ENCODE peak calls at places on chromosomes 11 and 22, in ten cellular contexts. One of them, this sample, is unnamed.

GRCh38 chr11:92022499-92022898 is 202.1 kb upstream of the FAT3 start:
- DNase-seq in pancreas: no peak
- DNase-seq in spleen: no peak
- DNase-seq in transverse colon: no peak
- DNase-seq in left ventricle myocardium inferior: no peak
- DNase-seq in astrocyte: no peak
- DNase-seq in body of pancreas: no peak
- DNase-seq in kidney epithelial cell: no peak
- DNase-seq in BJ: no peak
- DNase-seq in brain microvascular endothelial cell: no peak
- DNase-seq in this sample: no peak

GRCh38 chr22:49079743-49080500 is 747.8 kb downstream of the BRD1 start:
- DNase-seq in pancreas: no peak
- DNase-seq in spleen: no peak
- DNase-seq in transverse colon: no peak
- DNase-seq in left ventricle myocardium inferior: no peak
- DNase-seq in astrocyte: no peak
- DNase-seq in body of pancreas: no peak
- DNase-seq in kidney epithelial cell: no peak
- DNase-seq in BJ: no peak
- DNase-seq in brain microvascular endothelial cell: no peak
- DNase-seq in this sample: no peak

GRCh38 chr11:63945482-63946163 is 6.8 kb downstream of the NAA40 start:
- DNase-seq in pancreas: peak; percentile 79
- DNase-seq in spleen: no peak
- DNase-seq in transverse colon: peak; percentile 75
- DNase-seq in left ventricle myocardium inferior: peak; percentile 55
- DNase-seq in astrocyte: peak; percentile 42
- DNase-seq in body of pancreas: peak; percentile 86
- DNase-seq in kidney epithelial cell: peak; percentile 28
- DNase-seq in BJ: no peak
- DNase-seq in brain microvascular endothelial cell: peak; percentile 59
- DNase-seq in this sample: peak; percentile 65

GRCh38 chr11:122024278-122024677 is 91.7 kb downstream of the BLID start:
- DNase-seq in pancreas: no peak
- DNase-seq in spleen: no peak
- DNase-seq in transverse colon: no peak
- DNase-seq in left ventricle myocardium inferior: no peak
- DNase-seq in astrocyte: no peak
- DNase-seq in body of pancreas: no peak
- DNase-seq in kidney epithelial cell: no peak
- DNase-seq in BJ: no peak
- DNase-seq in brain microvascular endothelial cell: no peak
- DNase-seq in this sample: no peak

GRCh38 chr11:57903441-57904123 is 120.1 kb upstream of the OR9Q1 start:
- DNase-seq in pancreas: peak; percentile 26
- DNase-seq in spleen: no peak
- DNase-seq in transverse colon: peak; percentile 80
- DNase-seq in left ventricle myocardium inferior: no peak
- DNase-seq in astrocyte: peak; percentile 2
- DNase-seq in body of pancreas: peak; percentile 51
- DNase-seq in kidney epithelial cell: peak; percentile 7
- DNase-seq in BJ: no peak
- DNase-seq in brain microvascular endothelial cell: no peak
- DNase-seq in this sample: peak; percentile 91

GRCh38 chr22:16608931-16609330 is 16.3 kb upstream of the CCT8L2 start:
- DNase-seq in pancreas: no peak
- DNase-seq in spleen: no peak
- DNase-seq in transverse colon: no peak
- DNase-seq in left ventricle myocardium inferior: no peak
- DNase-seq in astrocyte: no peak
- DNase-seq in body of pancreas: no peak
- DNase-seq in kidney epithelial cell: no peak
- DNase-seq in BJ: no peak
- DNase-seq in brain microvascular endothelial cell: no peak
- DNase-seq in this sample: no peak

GRCh38 chr22:30371981-30372380 is 15.2 kb downstream of the CCDC157 start:
- DNase-seq in pancreas: no peak
- DNase-seq in spleen: no peak
- DNase-seq in transverse colon: no peak
- DNase-seq in left ventricle myocardium inferior: no peak
- DNase-seq in astrocyte: no peak
- DNase-seq in body of pancreas: no peak
- DNase-seq in kidney epithelial cell: no peak
- DNase-seq in BJ: no peak
- DNase-seq in brain microvascular endothelial cell: no peak
- DNase-seq in this sample: no peak

GRCh38 chr22:44181033-44181911 is 547 bp downstream of the PARVG start:
- DNase-seq in pancreas: no peak
- DNase-seq in spleen: peak; percentile 95
- DNase-seq in transverse colon: peak; percentile 53
- DNase-seq in left ventricle myocardium inferior: peak; percentile 47
- DNase-seq in astrocyte: peak; percentile 31
- DNase-seq in body of pancreas: peak; percentile 40
- DNase-seq in kidney epithelial cell: no peak
- DNase-seq in BJ: no peak
- DNase-seq in brain microvascular endothelial cell: no peak
- DNase-seq in this sample: no peak

GRCh38 chr11:134597452-134597851 is 185.4 kb upstream of the B3GAT1 start:
- DNase-seq in pancreas: no peak
- DNase-seq in spleen: no peak
- DNase-seq in transverse colon: no peak
- DNase-seq in left ventricle myocardium inferior: no peak
- DNase-seq in astrocyte: no peak
- DNase-seq in body of pancreas: no peak
- DNase-seq in kidney epithelial cell: no peak
- DNase-seq in BJ: no peak
- DNase-seq in brain microvascular endothelial cell: no peak
- DNase-seq in this sample: no peak

GRCh38 chr22:25488244-25489020 is 76.0 kb upstream of the GRK3 start:
- DNase-seq in pancreas: peak; percentile 84
- DNase-seq in spleen: no peak
- DNase-seq in transverse colon: peak; percentile 41
- DNase-seq in left ventricle myocardium inferior: peak; percentile 65
- DNase-seq in astrocyte: peak; percentile 82
- DNase-seq in body of pancreas: peak; percentile 86
- DNase-seq in kidney epithelial cell: peak; percentile 86
- DNase-seq in BJ: no peak
- DNase-seq in brain microvascular endothelial cell: peak; percentile 93
- DNase-seq in this sample: peak; percentile 75

GRCh38 chr11:72573380-72573949 is 100.8 kb downstream of the PDE2A start:
- DNase-seq in pancreas: no peak
- DNase-seq in spleen: peak; percentile 57
- DNase-seq in transverse colon: peak; percentile 22
- DNase-seq in left ventricle myocardium inferior: no peak
- DNase-seq in astrocyte: no peak
- DNase-seq in body of pancreas: peak; percentile 28
- DNase-seq in kidney epithelial cell: no peak
- DNase-seq in BJ: no peak
- DNase-seq in brain microvascular endothelial cell: peak; percentile 39
- DNase-seq in this sample: peak; percentile 35

GRCh38 chr22:38298312-38299000 is 18.8 kb downstream of the CSNK1E start:
- DNase-seq in pancreas: no peak
- DNase-seq in spleen: peak; percentile 74
- DNase-seq in transverse colon: no peak
- DNase-seq in left ventricle myocardium inferior: no peak
- DNase-seq in astrocyte: peak; percentile 100
- DNase-seq in body of pancreas: no peak
- DNase-seq in kidney epithelial cell: peak; percentile 96
- DNase-seq in BJ: no peak
- DNase-seq in brain microvascular endothelial cell: peak; percentile 97
- DNase-seq in this sample: peak; percentile 99

GRCh38 chr11:66619080-66619554 is 2.7 kb downstream of the RBM14 start:
- DNase-seq in pancreas: no peak
- DNase-seq in spleen: no peak
- DNase-seq in transverse colon: no peak
- DNase-seq in left ventricle myocardium inferior: no peak
- DNase-seq in astrocyte: peak; percentile 71
- DNase-seq in body of pancreas: peak; percentile 38
- DNase-seq in kidney epithelial cell: no peak
- DNase-seq in BJ: peak; percentile 25
- DNase-seq in brain microvascular endothelial cell: peak; percentile 60
- DNase-seq in this sample: peak; percentile 93

GRCh38 chr11:119175493-119176077 is 7.1 kb downstream of the NLRX1 start:
- DNase-seq in pancreas: no peak
- DNase-seq in spleen: no peak
- DNase-seq in transverse colon: no peak
- DNase-seq in left ventricle myocardium inferior: no peak
- DNase-seq in astrocyte: peak; percentile 37
- DNase-seq in body of pancreas: no peak
- DNase-seq in kidney epithelial cell: no peak
- DNase-seq in BJ: no peak
- DNase-seq in brain microvascular endothelial cell: no peak
- DNase-seq in this sample: peak; percentile 33

GRCh38 chr11:66546368-66546965 is at the start of gene ACTN3:
- DNase-seq in pancreas: peak; percentile 50
- DNase-seq in spleen: peak; percentile 81
- DNase-seq in transverse colon: peak; percentile 40
- DNase-seq in left ventricle myocardium inferior: peak; percentile 33
- DNase-seq in astrocyte: peak; percentile 11
- DNase-seq in body of pancreas: peak; percentile 24
- DNase-seq in kidney epithelial cell: no peak
- DNase-seq in BJ: no peak
- DNase-seq in brain microvascular endothelial cell: no peak
- DNase-seq in this sample: no peak

GRCh38 chr11:35390737-35391682 is 28.3 kb downstream of the SLC1A2 start:
- DNase-seq in pancreas: peak; percentile 28
- DNase-seq in spleen: no peak
- DNase-seq in transverse colon: peak; percentile 19
- DNase-seq in left ventricle myocardium inferior: no peak
- DNase-seq in astrocyte: peak; percentile 68
- DNase-seq in body of pancreas: peak; percentile 83
- DNase-seq in kidney epithelial cell: no peak
- DNase-seq in BJ: no peak
- DNase-seq in brain microvascular endothelial cell: peak; percentile 76
- DNase-seq in this sample: peak; percentile 92

GRCh38 chr11:34658071-34659015 is 37.5 kb downstream of the EHF start:
- DNase-seq in pancreas: no peak
- DNase-seq in spleen: no peak
- DNase-seq in transverse colon: no peak
- DNase-seq in left ventricle myocardium inferior: no peak
- DNase-seq in astrocyte: no peak
- DNase-seq in body of pancreas: no peak
- DNase-seq in kidney epithelial cell: no peak
- DNase-seq in BJ: no peak
- DNase-seq in brain microvascular endothelial cell: no peak
- DNase-seq in this sample: no peak

GRCh38 chr11:132453411-132453810 is 1078.9 kb downstream of the OPCML start:
- DNase-seq in pancreas: no peak
- DNase-seq in spleen: no peak
- DNase-seq in transverse colon: no peak
- DNase-seq in left ventricle myocardium inferior: no peak
- DNase-seq in astrocyte: peak; percentile 63
- DNase-seq in body of pancreas: no peak
- DNase-seq in kidney epithelial cell: no peak
- DNase-seq in BJ: no peak
- DNase-seq in brain microvascular endothelial cell: peak; percentile 7
- DNase-seq in this sample: no peak

GRCh38 chr11:110092577-110093406 is at the start of gene ZC3H12C:
- DNase-seq in pancreas: peak; percentile 89
- DNase-seq in spleen: peak; percentile 87
- DNase-seq in transverse colon: peak; percentile 89
- DNase-seq in left ventricle myocardium inferior: peak; percentile 81
- DNase-seq in astrocyte: peak; percentile 79
- DNase-seq in body of pancreas: peak; percentile 94
- DNase-seq in kidney epithelial cell: peak; percentile 69
- DNase-seq in BJ: no peak
- DNase-seq in brain microvascular endothelial cell: peak; percentile 82
- DNase-seq in this sample: peak; percentile 84
- TF ChIP-seq CTCF in pancreas: peak; percentile 28
- TF ChIP-seq CTCF in spleen: peak; percentile 43
- TF ChIP-seq CTCF in transverse colon: peak; percentile 53
- TF ChIP-seq CTCF in left ventricle myocardium inferior: peak; percentile 73
- TF ChIP-seq CTCF in astrocyte: peak; percentile 19
- TF ChIP-seq CTCF in body of pancreas: peak; percentile 11
- TF ChIP-seq CTCF in kidney epithelial cell: peak; percentile 48
- TF ChIP-seq CTCF in BJ: peak; percentile 43
- TF ChIP-seq CTCF in brain microvascular endothelial cell: peak; percentile 52
- TF ChIP-seq CTCF in this sample: peak; percentile 51

GRCh38 chr11:16610213-16610737 is 128.2 kb upstream of the C11orf58 start:
- DNase-seq in pancreas: no peak
- DNase-seq in spleen: no peak
- DNase-seq in transverse colon: no peak
- DNase-seq in left ventricle myocardium inferior: no peak
- DNase-seq in astrocyte: no peak
- DNase-seq in body of pancreas: no peak
- DNase-seq in kidney epithelial cell: no peak
- DNase-seq in BJ: no peak
- DNase-seq in brain microvascular endothelial cell: no peak
- DNase-seq in this sample: no peak
- H3K27me3 ChIP-seq in pancreas: no peaks in the 10 kb centered on the region
- H3K27me3 ChIP-seq in spleen: peaks cover 99% of the 10 kb centered on the region
- H3K27me3 ChIP-seq in transverse colon: peaks cover 99% of the 10 kb centered on the region
- H3K27me3 ChIP-seq in left ventricle myocardium inferior: peaks cover 73% of the 10 kb centered on the region
- H3K27me3 ChIP-seq in astrocyte: peaks cover 52% of the 10 kb centered on the region
- H3K27me3 ChIP-seq in body of pancreas: no peaks in the 10 kb centered on the region
- H3K27me3 ChIP-seq in kidney epithelial cell: peaks cover 42% of the 10 kb centered on the region
- H3K27me3 ChIP-seq in BJ: peaks cover 49% of the 10 kb centered on the region
- H3K27me3 ChIP-seq in brain microvascular endothelial cell: peaks cover 35% of the 10 kb centered on the region
- H3K27me3 ChIP-seq in this sample: peaks cover 7% of the 10 kb centered on the region

DNA sequence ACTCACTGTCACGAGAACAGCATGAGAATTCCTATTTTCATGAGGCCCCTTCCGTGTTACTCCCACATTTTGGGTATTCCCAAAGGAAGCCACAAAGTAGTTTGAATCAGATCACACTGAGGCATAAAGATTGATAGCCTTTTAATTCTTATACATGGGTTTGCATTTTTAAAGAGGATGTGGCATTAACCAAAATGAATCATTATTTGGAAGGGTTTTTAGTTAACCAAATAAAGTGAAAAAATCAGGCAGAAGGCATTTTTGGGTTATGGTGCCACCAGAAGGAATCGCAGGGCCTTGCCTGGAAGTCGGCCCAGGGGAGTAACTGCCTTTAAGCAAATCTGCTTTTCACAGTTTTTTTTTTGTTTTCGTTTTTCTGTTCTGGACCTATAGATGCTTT is 55.4 kb downstream of the HSD17B12 start:
- DNase-seq in pancreas: no peak
- DNase-seq in spleen: no peak
- DNase-seq in transverse colon: no peak
- DNase-seq in left ventricle myocardium inferior: no peak
- DNase-seq in astrocyte: peak; percentile 83
- DNase-seq in body of pancreas: no peak
- DNase-seq in kidney epithelial cell: no peak
- DNase-seq in BJ: no peak
- DNase-seq in brain microvascular endothelial cell: no peak
- DNase-seq in this sample: peak; percentile 2
- TF ChIP-seq CTCF in pancreas: no peak
- TF ChIP-seq CTCF in spleen: no peak
- TF ChIP-seq CTCF in transverse colon: no peak
- TF ChIP-seq CTCF in left ventricle myocardium inferior: no peak
- TF ChIP-seq CTCF in astrocyte: no peak
- TF ChIP-seq CTCF in body of pancreas: no peak
- TF ChIP-seq CTCF in kidney epithelial cell: no peak
- TF ChIP-seq CTCF in BJ: peak; percentile 15
- TF ChIP-seq CTCF in brain microvascular endothelial cell: peak; percentile 19
- TF ChIP-seq CTCF in this sample: no peak

GRCh38 chr22:22099833-22100812 is 117.5 kb upstream of the TOP3B start:
- DNase-seq in pancreas: no peak
- DNase-seq in spleen: no peak
- DNase-seq in transverse colon: no peak
- DNase-seq in left ventricle myocardium inferior: no peak
- DNase-seq in astrocyte: no peak
- DNase-seq in body of pancreas: no peak
- DNase-seq in kidney epithelial cell: no peak
- DNase-seq in BJ: no peak
- DNase-seq in brain microvascular endothelial cell: peak; percentile 13
- DNase-seq in this sample: peak; percentile 43
- H3K27me3 ChIP-seq in pancreas: no peaks in the 10 kb centered on the region
- H3K27me3 ChIP-seq in spleen: no peaks in the 10 kb centered on the region
- H3K27me3 ChIP-seq in transverse colon: peaks cover 7% of the 10 kb centered on the region
- H3K27me3 ChIP-seq in left ventricle myocardium inferior: peaks cover 75% of the 10 kb centered on the region
- H3K27me3 ChIP-seq in astrocyte: peaks cover 31% of the 10 kb centered on the region
- H3K27me3 ChIP-seq in body of pancreas: no peaks in the 10 kb centered on the region
- H3K27me3 ChIP-seq in kidney epithelial cell: peaks cover 5% of the 10 kb centered on the region
- H3K27me3 ChIP-seq in BJ: peaks cover 3% of the 10 kb centered on the region
- H3K27me3 ChIP-seq in brain microvascular endothelial cell: peaks cover 32% of the 10 kb centered on the region
- H3K27me3 ChIP-seq in this sample: peaks cover 2% of the 10 kb centered on the region

This sample was measured in bronchial epithelial cell.